ENCODE peak calls at places on chromosome 1, in four cellular contexts. U is IMR-90, M is K562, J is GM12878. Z is an unnamed sample.

GRCh38 chr1:68204965-68205630 is 27.2 kb downstream of the WLS start:
- DNase-seq in M (no peak), U (no peak), J (no peak), Z (no peak)

GRCh38 chr1:235226933-235227332 is 65.9 kb upstream of the RBM34 start:
- DNase-seq in M (no peak), U (no peak), J (no peak), Z (no peak)

GRCh38 chr1:178101654-178102053 is 7.8 kb downstream of the RASAL2 start:
- DNase-seq in U (peak), M (no peak), J (no peak), Z (no peak)

GRCh38 chr1:205477121-205477758 is 21.4 kb upstream of the BLACAT1 start:
- DNase-seq in U (no peak), J (no peak), M (no peak), Z (no peak)

GRCh38 chr1:213947200-213947775 is 40.5 kb upstream of the PROX1 start:
- DNase-seq in J (no peak), M (no peak), U (no peak), Z (no peak)

GRCh38 chr1:191582169-191582568 is 576.1 kb upstream of the RGS18 start:
- DNase-seq in J (no peak), U (no peak), M (peak), Z (no peak)

GRCh38 chr1:101178688-101179491 is 57.9 kb upstream of the S1PR1 start:
- DNase-seq in U (no peak), M (no peak), J (peak), Z (no peak)

GRCh38 chr1:16954579-16954978 is 25.8 kb downstream of the MFAP2 start:
- DNase-seq in M (no peak), U (no peak), J (no peak), Z (no peak)

GRCh38 chr1:166253076-166253779 is 86.4 kb upstream of the FAM78B start:
- DNase-seq in J (no peak), M (no peak), U (no peak), Z (no peak)

DNA sequence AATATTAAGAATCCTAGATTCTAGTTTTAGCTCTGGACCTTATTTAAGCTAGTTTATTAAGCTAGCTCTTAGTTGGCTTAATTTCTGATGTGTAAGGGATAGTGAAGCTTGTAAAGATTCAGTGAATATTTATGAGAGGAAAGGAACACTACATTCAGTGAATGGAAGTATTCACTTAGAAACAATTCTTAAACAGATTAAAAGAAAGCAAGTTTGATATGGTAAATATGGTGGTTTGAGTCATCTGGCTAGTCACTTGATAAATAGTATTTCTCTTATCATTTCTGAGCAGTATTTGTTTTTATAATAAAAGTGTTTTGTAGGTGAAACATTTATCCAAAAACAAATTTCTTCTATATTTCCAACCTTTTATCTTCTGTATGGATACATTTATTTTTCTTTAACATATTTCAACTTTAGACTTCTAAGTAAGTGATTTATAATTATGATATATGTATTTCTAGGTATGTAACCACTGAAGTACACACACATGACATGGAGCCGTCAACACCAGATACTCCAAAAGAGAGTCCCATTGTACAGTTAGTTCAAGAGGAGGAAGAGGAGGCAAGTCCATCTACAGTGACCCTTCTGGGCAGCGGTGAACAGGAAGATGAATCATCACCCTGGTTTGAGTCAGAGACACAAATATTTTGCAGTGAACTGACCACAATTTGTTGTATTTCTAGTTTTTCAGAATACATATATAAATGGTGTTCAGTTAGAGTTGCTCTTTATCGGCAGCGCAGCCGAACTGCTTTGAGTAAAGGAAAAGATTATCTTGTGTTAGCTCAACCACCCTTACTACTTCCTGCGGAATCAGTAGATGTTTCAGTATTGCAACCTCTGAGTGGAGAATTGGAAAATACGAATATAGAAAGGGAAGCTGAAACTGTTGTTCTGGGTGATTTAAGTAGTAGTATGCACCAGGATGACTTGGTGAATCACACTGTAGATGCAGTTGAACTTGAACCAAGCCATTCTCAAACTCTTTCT is 55.6 kb downstream of the SUCO start:
- DNase-seq in J (no peak), U (peak), M (peak), Z (peak)
- TF ChIP-seq ELK1 in J (no peak), U (no peak), M (no peak), Z (no peak)

DNA sequence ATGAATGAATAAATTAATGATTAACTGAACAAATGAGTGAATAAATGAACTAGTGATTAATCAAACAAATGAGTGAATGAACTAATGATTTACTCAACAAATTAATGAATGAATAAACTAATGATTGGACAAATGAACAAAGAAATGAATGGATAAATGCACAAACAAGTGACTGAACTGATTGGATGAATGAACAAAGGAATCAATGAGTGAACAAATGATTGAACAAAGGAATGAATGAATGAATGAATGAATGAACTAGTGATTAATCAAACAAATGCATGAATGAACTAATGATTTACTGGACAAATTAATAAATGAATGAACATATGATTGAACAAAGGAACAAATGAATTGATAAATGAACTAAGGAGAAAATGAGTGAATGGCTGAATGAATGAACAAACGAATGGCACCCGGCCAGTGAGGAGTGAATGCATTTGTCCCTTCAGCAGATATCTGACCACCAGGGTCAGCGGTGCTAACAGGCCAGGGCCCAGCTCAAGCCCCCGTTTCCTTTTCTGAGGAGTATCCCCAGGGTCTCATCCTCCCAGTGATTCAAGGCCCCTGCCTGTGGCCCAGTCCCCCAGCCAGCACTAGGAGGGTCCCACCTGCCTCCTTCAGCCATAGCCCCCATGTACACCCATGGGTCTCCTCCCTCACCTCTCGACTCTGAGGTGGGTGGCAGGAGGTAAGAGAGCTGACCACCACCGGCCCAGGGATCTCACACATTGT is 49.9 kb downstream of the WNT9A start:
- DNase-seq in U (no peak), M (no peak), J (no peak), Z (no peak)
- TF ChIP-seq BHLHE40 in U (no peak), M (no peak), J (no peak), Z (no peak)

GRCh38 chr1:203789966-203790365 is 5.5 kb upstream of the ZBED6 start:
- DNase-seq in J (no peak), M (no peak), U (no peak), Z (no peak)
- TF ChIP-seq ELK1 in J (no peak), M (no peak), U (no peak), Z (no peak)

GRCh38 chr1:118979754-118980270 is 8.3 kb downstream of the TBX15 start:
- DNase-seq in J (no peak), U (no peak), M (no peak), Z (no peak)
- TF ChIP-seq BHLHE40 in J (no peak), U (no peak), M (no peak), Z (no peak)

Z was measured in A549.